ENCODE peak calls at places on chromosomes 6 and 20, in ten cellular contexts. O is A549, Q is stomach, J is tibial nerve, R is GM12878, A is transverse colon, V is HepG2, T is K562, E is H1, X is esophagus muscularis mucosa. L is an unnamed sample.

GRCh38 chr20:48819089-48819488 is 8.7 kb downstream of the PREX1 start:
- DNase-seq in O (no peak), Q (no peak), J (no peak), R (no peak), A (no peak), V (no peak), T (no peak), E (no peak), X (no peak), L (no peak)

GRCh38 chr20:37394543-37395410 is 48.8 kb downstream of the SRC start:
- DNase-seq in O (no peak), Q (no peak), J (no peak), R (no peak), A (no peak), V (no peak), T (no peak), E (no peak), X (no peak), L (no peak)

GRCh38 chr20:63172726-63173125 is 43.2 kb downstream of the YTHDF1 start:
- DNase-seq in O (no peak), Q (no peak), J (no peak), R (no peak), A (no peak), V (peak; percentile 52), T (peak; percentile 72), E (no peak), X (no peak), L (no peak)

GRCh38 chr6:89184344-89184743 is 32.8 kb downstream of the GABRR1 start:
- DNase-seq in O (no peak), Q (no peak), J (no peak), R (no peak), A (no peak), V (no peak), T (no peak), E (no peak), X (no peak), L (no peak)

GRCh38 chr6:83467620-83468036 is 36.8 kb upstream of the ME1 start:
- DNase-seq in O (no peak), Q (no peak), J (no peak), R (no peak), A (peak; percentile 30), V (no peak), T (no peak), E (no peak), X (peak; percentile 89), L (no peak)

GRCh38 chr20:26167499-26167898 is 470.8 kb upstream of the ZNF337 start:
- DNase-seq in O (no peak), Q (no peak), J (no peak), R (no peak), A (no peak), V (no peak), T (no peak), E (no peak), X (no peak), L (no peak)

GRCh38 chr20:63160641-63161175 is 55.2 kb downstream of the YTHDF1 start:
- DNase-seq in O (no peak), Q (no peak), J (no peak), R (no peak), A (no peak), V (no peak), T (no peak), E (no peak), X (no peak), L (no peak)

GRCh38 chr20:57563522-57563921 is 2.6 kb downstream of the PCK1 start:
- DNase-seq in O (no peak), Q (no peak), J (no peak), R (no peak), A (peak; percentile 35), V (no peak), T (no peak), E (no peak), X (no peak), L (no peak)

GRCh38 chr20:15654208-15654649 is 919.0 kb downstream of the KIF16B start:
- DNase-seq in O (peak; percentile 42), Q (peak; percentile 45), J (no peak), R (peak; percentile 43), A (peak; percentile 32), V (peak; percentile 68), T (peak; percentile 11), E (peak; percentile 44), X (no peak), L (no peak)

GRCh38 chr6:163413054-163413344 is 1.5 kb upstream of the QKI start:
- DNase-seq in O (no peak), Q (no peak), J (no peak), R (no peak), A (no peak), V (no peak), T (no peak), E (no peak), X (no peak), L (no peak)

GRCh38 chr6:149842331-149842730 is 21.8 kb downstream of the LRP11 start:
- DNase-seq in O (no peak), Q (no peak), J (no peak), R (no peak), A (no peak), V (no peak), T (no peak), E (no peak), X (no peak), L (no peak)

GRCh38 chr20:50815162-50815989 is 20.5 kb downstream of the BCAS4 start:
- DNase-seq in O (no peak), Q (no peak), J (no peak), R (peak; percentile 65), A (peak; percentile 31), V (no peak), T (no peak), E (no peak), X (no peak), L (no peak)

GRCh38 chr6:165577556-165577955 is 85.5 kb downstream of the PDE10A start:
- DNase-seq in O (no peak), Q (no peak), J (no peak), R (no peak), A (no peak), V (no peak), T (no peak), E (no peak), X (no peak), L (no peak)

GRCh38 chr6:34938268-34938667 is 49.2 kb downstream of the ANKS1A start:
- DNase-seq in O (no peak), Q (peak; percentile 33), J (no peak), R (no peak), A (no peak), V (no peak), T (no peak), E (no peak), X (no peak), L (no peak)

GRCh38 chr20:35796556-35796955 is 24.7 kb downstream of the PHF20 start:
- DNase-seq in O (no peak), Q (no peak), J (no peak), R (no peak), A (no peak), V (no peak), T (no peak), E (no peak), X (no peak), L (no peak)

GRCh38 chr6:142796571-142796970 is 148.4 kb downstream of the HIVEP2 start:
- DNase-seq in O (no peak), Q (no peak), J (no peak), R (no peak), A (no peak), V (no peak), T (no peak), E (no peak), X (no peak), L (no peak)

GRCh38 chr6:123956492-123957139 is 153.0 kb downstream of the NKAIN2 start:
- DNase-seq in O (no peak), Q (no peak), J (no peak), R (no peak), A (no peak), V (no peak), T (no peak), E (no peak), X (no peak), L (no peak)

GRCh38 chr6:41502607-41503434 is 43.4 kb upstream of the FOXP4 start:
- DNase-seq in O (no peak), Q (peak; percentile 40), J (peak; percentile 26), R (no peak), A (no peak), V (no peak), T (no peak), E (no peak), X (no peak), L (peak; percentile 65)

GRCh38 chr6:139240161-139241010 is 51.4 kb downstream of the TXLNB start:
- DNase-seq in O (no peak), Q (peak; percentile 72), J (no peak), R (no peak), A (peak; percentile 65), V (no peak), T (no peak), E (no peak), X (no peak), L (peak; percentile 36)

GRCh38 chr6:13924949-13925881 is at the start of gene RNF182:
- DNase-seq in O (no peak), Q (no peak), J (no peak), R (no peak), A (peak; percentile 23), V (no peak), T (peak; percentile 90), E (no peak), X (no peak), L (no peak)

GRCh38 chr20:39829255-39829654 is 859.8 kb downstream of the MAFB start:
- DNase-seq in O (no peak), Q (no peak), J (no peak), R (no peak), A (no peak), V (no peak), T (no peak), E (peak; percentile 7), X (no peak), L (no peak)

GRCh38 chr20:44115762-44116644 is 71.0 kb downstream of the JPH2 start:
- DNase-seq in O (no peak), Q (no peak), J (no peak), R (no peak), A (no peak), V (no peak), T (no peak), E (no peak), X (no peak), L (no peak)
- TF ChIP-seq EP300 in O (no peak), Q (no peak), J (no peak), R (no peak), A (no peak), V (no peak), T (no peak), E (no peak), X (no peak), L (no peak)

GRCh38 chr20:58702859-58703648 is 10.5 kb downstream of the NPEPL1 start:
- DNase-seq in O (no peak), Q (no peak), J (no peak), R (no peak), A (peak; percentile 6), V (no peak), T (no peak), E (no peak), X (no peak), L (no peak)
- TF ChIP-seq EP300 in O (no peak), Q (no peak), J (no peak), R (no peak), A (no peak), V (no peak), T (no peak), E (no peak), X (no peak), L (no peak)

GRCh38 chr6:127635091-127635490 is 58.1 kb downstream of the C6orf58 start:
- DNase-seq in O (no peak), Q (no peak), J (no peak), R (no peak), A (no peak), V (no peak), T (no peak), E (no peak), X (no peak), L (no peak)
- TF ChIP-seq EP300 in O (no peak), Q (no peak), J (no peak), R (no peak), A (no peak), V (no peak), T (no peak), E (no peak), X (no peak), L (no peak)

GRCh38 chr20:41734506-41734945 is 116.3 kb upstream of the CHD6 start:
- DNase-seq in O (peak; percentile 50), Q (peak; percentile 49), J (no peak), R (no peak), A (peak; percentile 47), V (peak; percentile 75), T (peak; percentile 74), E (peak; percentile 21), X (peak; percentile 82), L (no peak)
- TF ChIP-seq EP300 in O (no peak), Q (no peak), J (no peak), R (no peak), A (no peak), V (no peak), T (no peak), E (no peak), X (no peak), L (no peak)